ENCODE peak calls at places on chromosomes 4 and X, in six cellular contexts. Y is HepG2, J is GM12891, H is K562, L is H1, U is GM12878. C is an unnamed sample.

GRCh38 chr4:109294006-109294405 is 8.5 kb downstream of the COL25A1 start:
- DNase-seq in L (no peak), U (no peak), J (no peak), H (peak), Y (peak), C (no peak)

GRCh38 chr4:168811207-168811606 is 198.8 kb downstream of the CBR4 start:
- DNase-seq in Y (no peak), J (no peak), L (no peak), H (no peak), U (no peak), C (no peak)

GRCh38 chrX:135384161-135384836 is 37.4 kb upstream of the SMIM10L2A start:
- DNase-seq in J (no peak), L (no peak), H (no peak), U (no peak), Y (no peak), C (no peak)

GRCh38 chr4:138494931-138495330 is 252.8 kb upstream of the SLC7A11 start:
- DNase-seq in L (peak), J (no peak), H (no peak), Y (peak), U (peak), C (no peak)

GRCh38 chr4:59994118-59994517 is 1206.0 kb upstream of the ADGRL3 start:
- DNase-seq in L (peak), Y (peak), J (no peak), H (no peak), U (no peak), C (no peak)

GRCh38 chr4:45007499-45007898 is 281.1 kb upstream of the GNPDA2 start:
- DNase-seq in J (no peak), L (no peak), H (no peak), U (no peak), Y (no peak), C (no peak)

GRCh38 chr4:77095101-77095826 is 19.5 kb upstream of the CCNI start:
- DNase-seq in Y (peak), J (peak), L (peak), H (peak), U (no peak), C (peak)

GRCh38 chrX:121733514-121733913 is 686.1 kb downstream of the GLUD2 start:
- DNase-seq in U (no peak), H (no peak), Y (no peak), J (no peak), L (no peak), C (no peak)

GRCh38 chr4:128600996-128601857 is 208.3 kb upstream of the JADE1 start:
- DNase-seq in L (peak), Y (peak), U (no peak), H (peak), J (no peak), C (no peak)

GRCh38 chr4:2024683-2025082 is 15.9 kb upstream of the NELFA start:
- DNase-seq in U (no peak), Y (no peak), J (no peak), H (no peak), L (no peak), C (no peak)

GRCh38 chrX:112190646-112191045 is 108.1 kb upstream of the TRPC5 start:
- DNase-seq in H (no peak), L (no peak), Y (no peak), J (no peak), U (no peak), C (no peak)

GRCh38 chr4:9997881-9998280 is 23.4 kb downstream of the SLC2A9 start:
- DNase-seq in L (no peak), J (no peak), H (no peak), Y (no peak), U (no peak), C (no peak)

GRCh38 chr4:122146652-122147051 is 5.5 kb upstream of the BLTP1 start:
- DNase-seq in U (no peak), Y (no peak), L (no peak), J (no peak), H (no peak), C (no peak)

GRCh38 chr4:129583868-129584267 is 487.9 kb downstream of the C4orf33 start:
- DNase-seq in L (no peak), Y (no peak), J (no peak), H (no peak), U (no peak), C (no peak)

GRCh38 chrX:135625995-135626394 is 87.4 kb upstream of the CT45A1 start:
- DNase-seq in U (no peak), H (peak), Y (peak), J (no peak), L (no peak), C (no peak)

GRCh38 chr4:9898596-9899345 is 117.3 kb downstream of the DRD5 start:
- DNase-seq in H (peak), L (peak), U (no peak), J (peak), Y (peak), C (no peak)

GRCh38 chr4:48033825-48034413 is 17.3 kb downstream of the NIPAL1 start:
- DNase-seq in U (no peak), H (peak), Y (peak), L (no peak), J (no peak), C (no peak)

GRCh38 chr4:187586892-187587291 is 408.7 kb upstream of the ZFP42 start:
- DNase-seq in H (no peak), L (no peak), U (no peak), J (no peak), Y (no peak), C (no peak)

GRCh38 chr4:108031427-108032083 is 41.9 kb downstream of the HADH start:
- DNase-seq in U (no peak), L (no peak), Y (no peak), J (no peak), H (no peak), C (no peak)

GRCh38 chr4:117326091-117326490 is 240.7 kb upstream of the TRAM1L1 start:
- DNase-seq in Y (no peak), U (no peak), H (no peak), L (no peak), J (no peak), C (no peak)

GRCh38 chr4:117331817-117332216 is 246.4 kb upstream of the TRAM1L1 start:
- DNase-seq in U (no peak), H (no peak), J (no peak), Y (no peak), L (no peak), C (no peak)

GRCh38 chr4:117324851-117325491 is 239.6 kb upstream of the TRAM1L1 start:
- DNase-seq in H (no peak), J (no peak), L (no peak), Y (no peak), U (no peak), C (no peak)

GRCh38 chr4:117327491-117327890 is 242.1 kb upstream of the TRAM1L1 start:
- DNase-seq in L (no peak), J (no peak), Y (no peak), U (no peak), H (no peak), C (no peak)
- TF ChIP-seq TAF1 in L (no peak), J (no peak), Y (no peak), U (no peak), H (no peak), C (no peak)

GRCh38 chr4:73383452-73383851 is 20.6 kb upstream of the ALB start:
- DNase-seq in L (no peak), Y (no peak), U (no peak), H (no peak), J (no peak), C (no peak)
- TF ChIP-seq POLR2A in L (no peak), Y (no peak), U (no peak), H (no peak), J (no peak), C (no peak)

GRCh38 chr4:162503868-162504267 is 340.1 kb upstream of the FSTL5 start:
- DNase-seq in Y (no peak), J (no peak), H (no peak), L (no peak), U (no peak), C (no peak)
- TF ChIP-seq POLR2AphosphoS5 in Y (no peak), J (no peak), H (no peak), L (no peak), U (no peak), C (no peak)

DNA sequence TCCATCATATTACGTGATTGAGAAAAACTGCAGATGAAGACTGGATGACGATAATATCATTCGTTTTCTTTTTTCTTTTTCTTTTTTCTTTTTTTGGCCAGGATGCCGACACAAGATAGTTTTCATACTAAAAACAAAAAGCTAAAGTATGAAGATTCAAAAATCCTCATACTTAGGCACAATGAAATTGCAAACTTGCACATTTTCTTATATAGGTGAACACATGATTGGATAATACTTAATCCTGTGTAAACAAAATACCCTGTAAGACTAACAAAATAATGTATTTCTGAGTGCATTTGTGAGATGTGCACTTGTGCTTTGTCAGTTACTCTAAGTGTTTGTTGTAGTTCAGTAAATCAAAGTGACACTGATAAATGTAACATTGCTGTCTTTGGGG is 568.9 kb downstream of the ANKRD50 start:
- DNase-seq in U (no peak), H (no peak), J (no peak), L (no peak), Y (no peak), C (no peak)
- TF ChIP-seq TAF1 in U (no peak), H (no peak), J (no peak), L (no peak), Y (no peak), C (no peak)

DNA sequence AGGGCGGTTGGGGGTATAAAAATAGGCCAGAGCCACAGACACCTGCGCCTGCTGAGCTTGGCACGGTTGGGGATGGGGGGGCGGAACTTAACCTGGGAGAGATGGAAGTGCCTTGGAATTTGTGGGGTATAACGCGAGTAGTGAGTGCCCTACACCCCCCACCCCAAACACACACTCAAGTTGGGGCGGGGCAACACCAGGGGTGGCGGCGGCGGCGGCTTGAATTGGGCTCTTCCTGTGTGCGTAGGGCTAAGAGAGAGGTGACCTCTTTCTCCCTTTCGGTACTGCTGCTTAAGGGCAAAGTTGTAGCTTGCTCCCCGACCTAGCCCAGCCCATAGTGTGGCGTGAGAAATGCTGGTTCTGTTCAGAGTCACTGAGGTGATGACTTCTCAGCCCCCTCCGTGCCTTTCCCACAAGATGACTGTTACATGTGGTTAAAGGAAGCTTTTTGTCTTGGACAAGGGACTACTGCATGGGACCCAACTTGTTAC is 839 bp downstream of the STK26 start:
- DNase-seq in J (peak), Y (no peak), L (peak), U (no peak), H (peak), C (no peak)
- TF ChIP-seq POLR2A in J (peak), Y (no peak), L (no peak), U (peak), H (no peak), C (no peak)